ENCODE peak calls at places on chromosomes 12 and 14, in four cellular contexts. One of them, this sample, is unnamed.

GRCh38 chr12:52794479-52795331 is 1.2 kb downstream of the KRT3 start:
- DNase-seq in PC-3: peak; percentile 85
- DNase-seq in body of pancreas: no peak
- DNase-seq in CD8-positive, alpha-beta T cell: no peak
- DNase-seq in this sample: peak; percentile 14

GRCh38 chr14:55107766-55108554 is 21.1 kb upstream of the LGALS3 start:
- DNase-seq in PC-3: peak; percentile 92
- DNase-seq in body of pancreas: peak; percentile 90
- DNase-seq in CD8-positive, alpha-beta T cell: peak; percentile 30
- DNase-seq in this sample: peak; percentile 91

GRCh38 chr12:85923767-85924331 is 49.8 kb downstream of the NTS start:
- DNase-seq in body of pancreas: no peak
- DNase-seq in PC-3: peak; percentile 60
- DNase-seq in CD8-positive, alpha-beta T cell: no peak
- DNase-seq in this sample: peak; percentile 44

GRCh38 chr14:68442828-68443460 is 349.9 kb downstream of the ZFP36L1 start:
- DNase-seq in body of pancreas: no peak
- DNase-seq in PC-3: no peak
- DNase-seq in CD8-positive, alpha-beta T cell: no peak
- DNase-seq in this sample: no peak

GRCh38 chr12:58393152-58393551 is 451.8 kb downstream of the ATP23 start:
- DNase-seq in CD8-positive, alpha-beta T cell: no peak
- DNase-seq in body of pancreas: no peak
- DNase-seq in PC-3: peak; percentile 48
- DNase-seq in this sample: peak; percentile 35

GRCh38 chr14:69152181-69152943 is 557 bp downstream of the DCAF5 start:
- DNase-seq in CD8-positive, alpha-beta T cell: peak; percentile 58
- DNase-seq in PC-3: peak; percentile 57
- DNase-seq in body of pancreas: peak; percentile 39
- DNase-seq in this sample: no peak

GRCh38 chr14:51095854-51096823 is 1.2 kb upstream of the TRIM9 start:
- DNase-seq in CD8-positive, alpha-beta T cell: no peak
- DNase-seq in PC-3: no peak
- DNase-seq in body of pancreas: peak; percentile 23
- DNase-seq in this sample: peak; percentile 67

GRCh38 chr14:22391908-22392307 is 197.1 kb downstream of the DAD1 start:
- DNase-seq in CD8-positive, alpha-beta T cell: peak; percentile 10
- DNase-seq in PC-3: peak; percentile 85
- DNase-seq in body of pancreas: peak; percentile 79
- DNase-seq in this sample: peak; percentile 72

GRCh38 chr12:111184161-111184560 is 184.7 kb downstream of the PHETA1 start:
- DNase-seq in body of pancreas: no peak
- DNase-seq in PC-3: no peak
- DNase-seq in CD8-positive, alpha-beta T cell: no peak
- DNase-seq in this sample: no peak

GRCh38 chr14:23306412-23307145 is at the start of gene BCL2L2:
- DNase-seq in CD8-positive, alpha-beta T cell: peak; percentile 27
- DNase-seq in PC-3: peak; percentile 87
- DNase-seq in body of pancreas: peak; percentile 95
- DNase-seq in this sample: peak; percentile 80

GRCh38 chr14:34059925-34060746 is 109.3 kb upstream of the EGLN3 start:
- DNase-seq in CD8-positive, alpha-beta T cell: peak; percentile 48
- DNase-seq in PC-3: peak; percentile 89
- DNase-seq in body of pancreas: peak; percentile 77
- DNase-seq in this sample: peak; percentile 69
- H3K4me3 ChIP-seq in CD8-positive, alpha-beta T cell: peak overlapping the region; percentile 55
- H3K4me3 ChIP-seq in PC-3: peak overlapping the region; percentile 67
- H3K4me3 ChIP-seq in body of pancreas: peak overlapping the region; percentile 21
- H3K4me3 ChIP-seq in this sample: peak overlapping the region; percentile 42

DNA sequence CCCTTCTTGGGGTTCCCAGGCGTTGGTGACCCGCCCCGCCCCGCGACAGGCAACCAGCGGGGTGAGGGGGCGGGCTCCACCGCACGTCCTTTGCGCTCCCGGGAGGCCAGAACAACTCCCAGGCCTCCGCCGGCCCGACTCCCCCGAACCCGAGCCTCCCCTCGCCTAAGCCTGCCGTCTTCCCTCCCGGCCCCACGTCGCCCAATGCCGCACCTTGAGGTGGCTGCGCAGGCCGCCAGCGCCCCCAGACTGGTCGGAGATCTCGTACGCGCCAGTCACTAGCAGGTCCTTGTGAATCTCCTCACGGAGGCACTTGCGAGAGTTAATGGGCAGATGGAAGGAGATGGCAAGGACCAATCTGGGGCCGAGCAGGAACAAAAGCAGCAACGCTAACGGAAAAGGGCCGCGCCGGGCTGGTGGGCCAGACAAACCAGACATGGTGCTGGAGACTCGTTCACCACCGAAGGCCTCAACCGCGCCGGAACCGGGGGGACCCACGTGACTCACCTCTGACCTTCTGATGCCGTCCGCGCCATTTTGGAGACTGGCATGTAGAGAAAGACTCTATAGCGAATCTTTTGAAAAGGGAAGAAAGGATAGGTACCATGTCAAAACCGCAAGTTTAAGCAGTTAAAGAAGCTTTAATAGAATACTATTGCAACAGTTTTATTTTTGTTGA is at the start of gene TMED10:
- DNase-seq in PC-3: no peak
- DNase-seq in CD8-positive, alpha-beta T cell: peak; percentile 93
- DNase-seq in body of pancreas: peak; percentile 92
- DNase-seq in this sample: no peak
- TF ChIP-seq CTCF in PC-3: no peak
- TF ChIP-seq CTCF in CD8-positive, alpha-beta T cell: no peak
- TF ChIP-seq CTCF in body of pancreas: no peak
- TF ChIP-seq CTCF in this sample: no peak

GRCh38 chr12:24557738-24558137 is 391.2 kb downstream of the BCAT1 start:
- DNase-seq in PC-3: no peak
- DNase-seq in CD8-positive, alpha-beta T cell: no peak
- DNase-seq in body of pancreas: no peak
- DNase-seq in this sample: no peak
- H3K27me3 ChIP-seq in PC-3: peaks cover 29% of the 10 kb centered on the region
- H3K27me3 ChIP-seq in CD8-positive, alpha-beta T cell: peaks cover 7% of the 10 kb centered on the region
- H3K27me3 ChIP-seq in body of pancreas: no peaks in the 10 kb centered on the region
- H3K27me3 ChIP-seq in this sample: no peaks in the 10 kb centered on the region

DNA sequence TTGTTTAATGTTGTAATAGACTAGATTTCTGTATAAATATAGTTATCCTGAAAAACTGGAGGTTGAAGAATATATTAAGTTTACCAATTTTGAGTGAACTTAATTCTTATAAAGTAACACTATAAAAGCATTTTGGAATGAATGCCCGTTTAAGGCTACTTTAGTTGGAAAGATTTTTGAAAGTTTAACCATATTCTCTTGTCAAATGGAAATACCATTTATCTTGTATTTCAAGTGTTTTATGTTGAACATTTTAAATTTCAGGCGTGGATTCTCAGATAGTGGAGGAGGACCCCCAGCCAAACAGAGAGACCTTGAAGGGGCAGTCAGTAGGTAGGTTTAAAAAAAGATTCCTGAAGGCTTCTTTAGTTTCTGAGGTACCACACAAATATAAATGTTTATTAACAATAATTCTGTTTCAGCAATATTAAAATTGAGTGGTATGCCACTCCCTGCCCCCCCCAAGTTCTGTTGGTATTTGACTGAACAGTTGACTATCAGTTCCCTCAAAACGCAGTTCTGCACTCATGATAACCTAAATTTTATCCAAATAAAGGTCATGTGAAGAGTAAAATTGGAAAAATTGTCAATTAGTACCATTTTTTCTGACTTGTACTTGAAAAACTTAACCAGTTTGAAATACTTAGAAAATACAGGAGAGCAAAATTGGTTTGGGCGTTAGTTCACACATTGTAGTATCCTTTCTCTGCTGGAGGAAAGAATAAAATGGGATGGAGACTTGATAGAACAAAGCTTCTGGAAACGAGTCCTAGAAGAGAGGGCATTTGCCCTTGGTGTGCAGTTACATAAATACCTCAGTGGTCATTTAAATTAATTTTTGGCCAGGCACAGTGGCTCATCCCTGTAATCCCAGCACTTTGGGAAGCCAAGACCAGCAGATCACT is 1.5 kb downstream of the PNN start:
- DNase-seq in CD8-positive, alpha-beta T cell: no peak
- DNase-seq in body of pancreas: no peak
- DNase-seq in PC-3: no peak
- DNase-seq in this sample: no peak
- H3K4me3 ChIP-seq in CD8-positive, alpha-beta T cell: peak overlapping the region; percentile 87
- H3K4me3 ChIP-seq in body of pancreas: peak overlapping the region; percentile 64
- H3K4me3 ChIP-seq in PC-3: peak overlapping the region; percentile 96
- H3K4me3 ChIP-seq in this sample: peak overlapping the region; percentile 96

DNA sequence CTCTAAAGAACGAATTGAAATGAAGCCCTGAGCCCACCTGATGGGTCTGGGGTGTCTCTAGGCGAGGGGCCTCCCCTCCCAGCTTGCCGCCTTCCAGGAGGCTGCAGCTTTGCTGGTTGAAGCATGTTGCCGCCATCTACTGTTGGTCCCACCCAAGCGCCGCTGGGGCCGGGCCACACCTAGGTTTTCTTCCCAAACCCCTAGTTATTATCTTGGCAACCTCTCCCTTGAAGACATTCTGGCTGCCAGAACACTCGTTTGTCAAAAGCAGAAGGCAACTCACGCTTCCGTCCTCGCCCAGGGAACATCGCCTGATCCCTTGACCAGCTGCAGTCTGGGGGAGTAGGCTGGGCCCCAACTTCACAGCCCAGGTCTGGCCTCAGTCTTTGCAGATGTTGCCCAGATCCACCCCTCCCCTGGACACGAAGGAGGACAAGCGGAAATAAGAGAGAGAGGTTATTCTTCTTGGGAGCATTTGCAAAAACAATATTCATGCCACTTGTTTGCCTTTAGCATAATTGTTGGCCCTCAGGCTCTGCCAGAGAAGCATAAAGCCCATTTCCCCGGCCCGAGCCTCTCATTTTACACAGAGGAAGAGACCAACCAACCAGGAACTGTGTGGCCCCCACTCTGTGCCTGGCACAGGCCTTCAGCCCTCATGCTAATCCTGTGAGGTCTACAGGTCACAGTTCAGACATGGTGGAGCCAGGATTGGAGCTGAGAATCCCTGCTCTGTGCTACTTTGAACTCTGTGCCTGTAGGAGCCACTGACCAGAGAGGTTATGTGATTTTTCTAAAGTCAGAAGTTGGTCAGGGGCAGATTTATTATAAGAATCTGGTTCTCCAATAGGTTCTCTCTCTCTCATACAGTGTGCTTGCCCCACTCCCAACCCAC is 6.7 kb downstream of the EMP1 start:
- DNase-seq in CD8-positive, alpha-beta T cell: no peak
- DNase-seq in body of pancreas: no peak
- DNase-seq in PC-3: no peak
- DNase-seq in this sample: no peak
- TF ChIP-seq CTCF in CD8-positive, alpha-beta T cell: no peak
- TF ChIP-seq CTCF in body of pancreas: no peak
- TF ChIP-seq CTCF in PC-3: no peak
- TF ChIP-seq CTCF in this sample: peak; percentile 11

DNA sequence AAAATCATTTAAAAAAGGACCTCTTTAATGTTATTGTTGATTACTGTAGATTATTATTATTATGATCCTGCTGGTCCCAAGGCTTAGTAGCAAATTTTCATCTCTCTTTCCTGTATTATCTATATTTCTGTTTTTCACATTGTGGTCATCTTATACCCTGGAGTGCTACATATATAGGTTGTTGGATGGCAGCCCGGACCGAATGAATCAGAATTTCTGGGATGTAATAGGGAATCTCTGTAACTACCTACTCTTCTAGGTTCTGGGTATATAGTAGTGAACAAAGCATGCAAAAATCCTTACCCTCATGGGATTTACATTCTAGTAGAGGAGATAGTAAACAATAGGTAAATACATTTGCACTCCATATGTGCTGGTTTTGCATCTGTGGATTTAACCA is 31.4 kb downstream of the NUBPL start:
- DNase-seq in body of pancreas: no peak
- DNase-seq in PC-3: peak; percentile 31
- DNase-seq in CD8-positive, alpha-beta T cell: no peak
- DNase-seq in this sample: no peak
- H3K27me3 ChIP-seq in body of pancreas: no peaks in the 10 kb centered on the region
- H3K27me3 ChIP-seq in PC-3: no peaks in the 10 kb centered on the region
- H3K27me3 ChIP-seq in CD8-positive, alpha-beta T cell: no peaks in the 10 kb centered on the region
- H3K27me3 ChIP-seq in this sample: no peaks in the 10 kb centered on the region

GRCh38 chr12:108633081-108633533 is 587 bp downstream of the SELPLG start:
- DNase-seq in PC-3: no peak
- DNase-seq in CD8-positive, alpha-beta T cell: no peak
- DNase-seq in body of pancreas: no peak
- DNase-seq in this sample: no peak
- H3K4me3 ChIP-seq in PC-3: no peak overlapping the region
- H3K4me3 ChIP-seq in CD8-positive, alpha-beta T cell: peak overlapping the region; percentile 71
- H3K4me3 ChIP-seq in body of pancreas: no peak overlapping the region
- H3K4me3 ChIP-seq in this sample: no peak overlapping the region

DNA sequence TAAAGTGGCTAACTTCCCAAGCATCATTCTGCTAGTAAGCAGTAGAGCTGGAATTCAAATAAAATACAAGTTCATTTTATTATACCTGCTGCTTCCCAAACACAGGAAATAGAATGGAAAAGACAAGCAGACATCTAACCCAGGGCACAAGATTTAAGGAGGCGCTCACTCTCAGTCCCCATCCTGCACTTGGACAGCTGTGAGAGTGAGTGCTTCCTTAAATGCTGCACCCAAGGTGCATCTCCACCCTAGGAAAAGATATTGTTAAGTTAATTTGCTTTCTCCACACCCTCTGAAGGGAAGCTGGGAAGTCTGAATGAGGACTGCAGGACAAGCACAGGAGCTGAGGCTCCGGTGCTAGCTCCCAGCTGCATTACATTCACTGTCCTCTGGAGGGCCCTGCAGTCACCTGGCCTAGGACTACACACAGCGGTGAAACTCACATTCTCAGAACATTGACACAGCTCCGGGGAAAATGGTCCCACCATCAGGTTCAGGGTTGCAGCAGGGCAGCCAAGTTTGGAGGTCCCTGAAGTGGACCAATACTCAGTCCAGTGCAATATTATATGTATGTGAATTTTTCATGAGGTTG is 14.2 kb downstream of the HEBP1 start:
- DNase-seq in body of pancreas: no peak
- DNase-seq in PC-3: peak; percentile 47
- DNase-seq in CD8-positive, alpha-beta T cell: no peak
- DNase-seq in this sample: peak; percentile 22
- TF ChIP-seq CTCF in body of pancreas: peak; percentile 30
- TF ChIP-seq CTCF in PC-3: peak; percentile 62
- TF ChIP-seq CTCF in CD8-positive, alpha-beta T cell: peak; percentile 45
- TF ChIP-seq CTCF in this sample: peak; percentile 69

This sample was measured in bronchial epithelial cell.